ENCODE peak calls at places on chromosomes 5 and 9, in eight cellular contexts. J is spleen; H is transverse colon; B is ovary; S is CD8-positive, alpha-beta T cell; G is neural progenitor cell; M is mucosa of descending colon; A is upper lobe of right lung. N is an unnamed sample.

GRCh38 chr5:160605266-160605665 is 183.6 kb downstream of the PTTG1 start:
- DNase-seq in S (no peak), M (no peak), J (no peak), B (no peak), A (no peak), H (no peak), G (no peak), N (no peak)

GRCh38 chr5:34691326-34691725 is 35.2 kb downstream of the RAI14 start:
- DNase-seq in B (no peak), A (no peak), J (no peak), G (no peak), M (no peak), S (no peak), H (no peak), N (no peak)

GRCh38 chr5:115419794-115420585 is 123.5 kb upstream of the CCDC112 start:
- DNase-seq in S (no peak), G (no peak), A (no peak), H (no peak), M (no peak), J (no peak), B (no peak), N (no peak)

GRCh38 chr5:39394946-39395345 is 29.8 kb downstream of the DAB2 start:
- DNase-seq in G (no peak), A (no peak), M (no peak), B (no peak), H (no peak), S (no peak), J (no peak), N (no peak)

GRCh38 chr9:130983283-130983670 is 25.7 kb upstream of the LAMC3 start:
- DNase-seq in B (no peak), G (no peak), A (no peak), J (no peak), M (no peak), S (no peak), H (no peak), N (no peak)

GRCh38 chr5:131679911-131680310 is 44.9 kb upstream of the RAPGEF6 start:
- DNase-seq in J (no peak), H (no peak), B (no peak), G (no peak), S (no peak), A (no peak), M (no peak), N (no peak)

GRCh38 chr9:23683021-23683431 is 143.0 kb downstream of the ELAVL2 start:
- DNase-seq in S (no peak), H (no peak), M (no peak), J (no peak), A (no peak), B (no peak), G (no peak), N (no peak)

GRCh38 chr9:23554691-23555090 is 271.3 kb downstream of the ELAVL2 start:
- DNase-seq in H (no peak), A (no peak), G (no peak), J (no peak), B (no peak), M (no peak), S (no peak), N (no peak)

GRCh38 chr9:110578896-110579752 is at the start of gene SVEP1:
- DNase-seq in B (peak; percentile 45), J (peak; percentile 77), M (peak; percentile 9), H (no peak), S (no peak), G (peak; percentile 75), A (peak; percentile 85), N (peak; percentile 47)

GRCh38 chr9:12816656-12817101 is 41.9 kb downstream of the LURAP1L start:
- DNase-seq in S (no peak), G (no peak), J (no peak), M (no peak), B (no peak), A (no peak), H (no peak), N (no peak)

GRCh38 chr9:12817702-12818101 is 42.9 kb downstream of the LURAP1L start:
- DNase-seq in H (peak; percentile 82), A (peak; percentile 76), M (peak; percentile 56), J (no peak), G (no peak), B (no peak), S (no peak), N (no peak)

GRCh38 chr9:12822111-12822510 is 47.3 kb downstream of the LURAP1L start:
- DNase-seq in A (no peak), H (no peak), B (no peak), J (no peak), M (no peak), G (no peak), S (no peak), N (no peak)

GRCh38 chr9:12818431-12819000 is 43.7 kb downstream of the LURAP1L start:
- DNase-seq in G (no peak), B (no peak), H (peak; percentile 60), J (no peak), A (no peak), S (no peak), M (peak; percentile 55), N (no peak)

GRCh38 chr9:12819436-12820185 is 44.8 kb downstream of the LURAP1L start:
- DNase-seq in B (no peak), M (peak; percentile 47), J (no peak), A (no peak), S (no peak), G (peak; percentile 4), H (peak; percentile 19), N (no peak)
- TF ChIP-seq CTCF in B (no peak), M (no peak), J (no peak), A (peak; percentile 39), S (no peak), G (peak; percentile 53), H (peak; percentile 28), N (peak; percentile 31)

GRCh38 chr9:90816690-90817089 is 15.1 kb downstream of the SYK start:
- DNase-seq in J (no peak), H (no peak), B (no peak), S (no peak), M (no peak), A (no peak), G (no peak), N (no peak)
- H3K4me1 ChIP-seq in J (peaks cover 34% of the 10 kb centered on the region), H (no peaks in the 10 kb centered on the region), B (no peaks in the 10 kb centered on the region), S (peaks cover 8% of the 10 kb centered on the region), M (no peaks in the 10 kb centered on the region), A (peaks cover 14% of the 10 kb centered on the region), G (peaks cover 10% of the 10 kb centered on the region), N (no peaks in the 10 kb centered on the region)

GRCh38 chr5:87401626-87402025 is 11.1 kb downstream of the CCNH start:
- DNase-seq in M (no peak), B (no peak), H (no peak), G (no peak), J (no peak), S (no peak), A (no peak), N (no peak)

GRCh38 chr5:87398981-87399616 is 13.6 kb downstream of the CCNH start:
- DNase-seq in B (no peak), S (no peak), G (no peak), J (no peak), H (no peak), M (no peak), A (no peak), N (no peak)

GRCh38 chr5:87403409-87403808 is 9.3 kb downstream of the CCNH start:
- DNase-seq in H (no peak), M (no peak), S (no peak), J (no peak), A (no peak), B (no peak), G (no peak), N (no peak)

GRCh38 chr5:87399720-87400119 is 13.0 kb downstream of the CCNH start:
- DNase-seq in H (no peak), S (no peak), G (no peak), A (no peak), B (no peak), M (no peak), J (no peak), N (no peak)

GRCh38 chr5:87400305-87400899 is 12.3 kb downstream of the CCNH start:
- DNase-seq in B (no peak), S (no peak), H (no peak), A (no peak), J (no peak), M (no peak), G (peak; percentile 15), N (no peak)
- TF ChIP-seq CTCF in B (peak; percentile 25), S (peak; percentile 78), H (peak; percentile 69), A (peak; percentile 77), J (peak; percentile 59), M (peak; percentile 38), G (peak; percentile 70), N (peak; percentile 35)

GRCh38 chr9:132985489-132985888 is 7.0 kb downstream of the GFI1B start:
- DNase-seq in B (no peak), H (no peak), G (no peak), M (no peak), A (no peak), J (no peak), S (no peak), N (no peak)

GRCh38 chr9:132987021-132987620 is 8.6 kb downstream of the GFI1B start:
- DNase-seq in A (no peak), J (no peak), M (no peak), H (no peak), B (no peak), G (no peak), S (no peak), N (no peak)

GRCh38 chr9:132986114-132986513 is 7.6 kb downstream of the GFI1B start:
- DNase-seq in G (no peak), J (no peak), A (no peak), H (no peak), M (no peak), S (no peak), B (no peak), N (no peak)

GRCh38 chr9:132985063-132985350 is 6.5 kb downstream of the GFI1B start:
- DNase-seq in J (no peak), G (no peak), A (no peak), H (no peak), M (no peak), S (no peak), B (no peak), N (no peak)

GRCh38 chr9:132986586-132986985 is 8.1 kb downstream of the GFI1B start:
- DNase-seq in B (no peak), M (no peak), H (no peak), S (no peak), J (no peak), A (no peak), G (no peak), N (no peak)
- H3K4me1 ChIP-seq in B (no peaks in the 10 kb centered on the region), M (no peaks in the 10 kb centered on the region), H (no peaks in the 10 kb centered on the region), S (no peaks in the 10 kb centered on the region), J (peaks cover 40% of the 10 kb centered on the region), A (no peaks in the 10 kb centered on the region), G (no peaks in the 10 kb centered on the region), N (peaks cover 9% of the 10 kb centered on the region)

DNA sequence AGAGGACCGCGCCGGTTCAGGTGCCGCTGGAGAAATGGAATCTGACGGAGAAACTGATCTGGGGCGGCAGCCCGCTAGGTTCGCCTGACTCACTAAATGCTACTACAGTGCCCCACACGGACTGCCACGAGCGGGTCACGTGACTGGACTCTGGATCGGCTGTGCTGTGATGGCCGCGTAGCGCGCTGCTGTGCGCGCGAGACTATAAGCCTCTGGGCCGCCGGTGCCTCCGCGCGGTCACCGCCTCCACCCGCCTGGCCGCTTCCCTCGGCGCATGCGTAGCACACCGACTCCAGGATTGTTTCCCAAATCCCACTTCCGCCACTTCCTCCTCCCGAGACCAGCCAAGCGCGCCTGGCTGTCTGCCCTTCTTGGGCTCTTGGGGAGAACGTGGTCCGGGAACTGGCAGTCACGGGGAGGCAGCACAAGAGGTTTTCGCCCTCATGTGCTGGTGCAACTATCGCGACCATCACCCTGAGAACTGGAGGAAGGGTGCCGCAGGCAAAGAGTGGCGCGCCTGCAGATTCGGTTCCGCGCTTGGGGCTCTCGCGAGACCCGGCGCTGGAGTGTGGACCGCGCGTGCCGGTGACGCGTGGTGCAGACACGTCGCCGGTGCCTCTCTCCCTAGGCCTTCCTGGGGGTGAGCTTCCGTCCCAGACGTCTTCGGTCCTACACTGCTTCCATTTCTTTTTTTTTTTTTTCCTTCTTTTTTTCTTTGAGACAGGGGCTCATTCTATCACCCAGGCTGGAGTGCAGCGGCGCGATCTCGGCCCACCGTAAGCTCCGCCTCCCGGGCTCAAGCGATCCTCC is 35.8 kb upstream of the GLDC start:
- DNase-seq in B (peak; percentile 97), G (peak; percentile 98), A (peak; percentile 99), M (peak; percentile 98), S (peak; percentile 77), J (peak; percentile 98), H (peak; percentile 97), N (peak; percentile 97)
- TF ChIP-seq CTCF in B (no peak), G (no peak), A (no peak), M (no peak), S (no peak), J (peak; percentile 6), H (no peak), N (no peak)